ENCODE peak calls at places on chromosomes 16 and 17, in seven cellular contexts. E, Z, X, L, R, F and M are unnamed samples.

GRCh38 chr17:83097831-83098230 is 18.4 kb downstream of the METRNL start:
- DNase-seq in E (no peak), Z (no peak), X (no peak), L (no peak), R (no peak), F (no peak), M (no peak)

GRCh38 chr17:39979865-39980401 is 674 bp upstream of the PSMD3 start:
- DNase-seq in E (no peak), Z (peak), X (no peak), L (peak), R (no peak), F (no peak), M (peak)

GRCh38 chr16:14629612-14629918 is 495 bp downstream of the PARN start:
- DNase-seq in E (no peak), Z (peak), X (no peak), L (peak), R (no peak), F (peak), M (no peak)

GRCh38 chr17:8176197-8176940 is at the start of gene TMEM107:
- DNase-seq in E (peak), Z (peak), X (peak), L (peak), R (no peak), F (peak), M (peak)

GRCh38 chr17:79027274-79027924 is 3.4 kb downstream of the C1QTNF1 start:
- DNase-seq in E (no peak), Z (no peak), X (no peak), L (peak), R (no peak), F (no peak), M (no peak)

GRCh38 chr17:49798182-49798581 is 9.7 kb downstream of the KAT7 start:
- DNase-seq in E (no peak), Z (no peak), X (no peak), L (no peak), R (no peak), F (peak), M (no peak)

GRCh38 chr17:13321932-13322701 is 279.6 kb downstream of the HS3ST3A1 start:
- DNase-seq in E (no peak), Z (no peak), X (no peak), L (peak), R (no peak), F (no peak), M (no peak)

GRCh38 chr16:66933776-66934137 is 445 bp downstream of the CIAO2B start:
- DNase-seq in E (no peak), Z (no peak), X (no peak), L (peak), R (no peak), F (no peak), M (no peak)

GRCh38 chr16:49622421-49623402 is 233.2 kb downstream of the ZNF423 start:
- DNase-seq in E (no peak), Z (no peak), X (no peak), L (no peak), R (no peak), F (no peak), M (no peak)

GRCh38 chr16:9053006-9053601 is 38.3 kb upstream of the HAPSTR1 start:
- DNase-seq in E (no peak), Z (peak), X (peak), L (peak), R (no peak), F (peak), M (peak)

GRCh38 chr16:57677622-57678369 is 9.7 kb downstream of the ADGRG3 start:
- DNase-seq in E (peak), Z (no peak), X (peak), L (peak), R (no peak), F (no peak), M (no peak)

GRCh38 chr16:4052801-4053662 is 63.2 kb downstream of the ADCY9 start:
- DNase-seq in E (peak), Z (no peak), X (peak), L (peak), R (peak), F (peak), M (no peak)

GRCh38 chr16:7303014-7303676 is 29.5 kb upstream of the RBFOX1 start:
- DNase-seq in E (no peak), Z (no peak), X (no peak), L (no peak), R (no peak), F (no peak), M (peak)

GRCh38 chr16:58086381-58087208 is 42.6 kb downstream of the CFAP20 start:
- DNase-seq in E (no peak), Z (no peak), X (no peak), L (no peak), R (no peak), F (no peak), M (no peak)

GRCh38 chr17:77508047-77508715 is 367.4 kb downstream of the SEC14L1 start:
- DNase-seq in E (no peak), Z (peak), X (no peak), L (no peak), R (no peak), F (no peak), M (no peak)

GRCh38 chr17:75627094-75627493 is 6.1 kb upstream of the SMIM5 start:
- DNase-seq in E (no peak), Z (no peak), X (no peak), L (no peak), R (no peak), F (no peak), M (no peak)

GRCh38 chr17:78263063-78263735 is 31.8 kb downstream of the TMEM235 start:
- DNase-seq in E (no peak), Z (peak), X (no peak), L (no peak), R (no peak), F (no peak), M (no peak)

GRCh38 chr17:16989230-16989952 is 17.5 kb upstream of the TNFRSF13B start:
- DNase-seq in E (no peak), Z (no peak), X (no peak), L (no peak), R (no peak), F (no peak), M (no peak)

GRCh38 chr17:62882878-62883277 is 74.8 kb upstream of the MARCHF10 start:
- DNase-seq in E (no peak), Z (no peak), X (no peak), L (no peak), R (peak), F (no peak), M (no peak)